ENCODE peak calls at places on chromosomes 16 and 17, in four cellular contexts. O, F, Q and D are unnamed samples.

GRCh38 chr17:58329035-58329807 is 626 bp upstream of the TSPOAP1 start:
- DNase-seq in O (no peak), Q (no peak), F (no peak), D (peak; percentile 96)

GRCh38 chr17:16465861-16466338 is 26.1 kb downstream of the LRRC75A start:
- DNase-seq in O (no peak), F (no peak), Q (no peak), D (no peak)

GRCh38 chr16:1769402-1770300 is 1.7 kb downstream of the NME3 start:
- DNase-seq in Q (no peak), O (no peak), F (no peak), D (no peak)

GRCh38 chr16:80107900-80108299 is 432.9 kb upstream of the DYNLRB2 start:
- DNase-seq in Q (no peak), O (peak; percentile 66), F (peak; percentile 90), D (no peak)

GRCh38 chr16:73065617-73066313 is 17.8 kb upstream of the ZFHX3 start:
- DNase-seq in Q (no peak), O (no peak), F (no peak), D (no peak)

GRCh38 chr17:42969006-42969581 is 4.8 kb upstream of the AARSD1 start:
- DNase-seq in F (no peak), O (no peak), Q (no peak), D (no peak)

GRCh38 chr17:72123964-72124791 is 3.4 kb downstream of the SOX9 start:
- DNase-seq in O (no peak), Q (no peak), F (peak; percentile 41), D (no peak)

GRCh38 chr17:51435641-51436091 is 175.3 kb downstream of the UTP18 start:
- DNase-seq in F (no peak), O (no peak), Q (peak; percentile 85), D (no peak)

GRCh38 chr17:65530158-65530984 is 31.1 kb downstream of the AXIN2 start:
- DNase-seq in Q (no peak), F (no peak), O (no peak), D (no peak)

DNA sequence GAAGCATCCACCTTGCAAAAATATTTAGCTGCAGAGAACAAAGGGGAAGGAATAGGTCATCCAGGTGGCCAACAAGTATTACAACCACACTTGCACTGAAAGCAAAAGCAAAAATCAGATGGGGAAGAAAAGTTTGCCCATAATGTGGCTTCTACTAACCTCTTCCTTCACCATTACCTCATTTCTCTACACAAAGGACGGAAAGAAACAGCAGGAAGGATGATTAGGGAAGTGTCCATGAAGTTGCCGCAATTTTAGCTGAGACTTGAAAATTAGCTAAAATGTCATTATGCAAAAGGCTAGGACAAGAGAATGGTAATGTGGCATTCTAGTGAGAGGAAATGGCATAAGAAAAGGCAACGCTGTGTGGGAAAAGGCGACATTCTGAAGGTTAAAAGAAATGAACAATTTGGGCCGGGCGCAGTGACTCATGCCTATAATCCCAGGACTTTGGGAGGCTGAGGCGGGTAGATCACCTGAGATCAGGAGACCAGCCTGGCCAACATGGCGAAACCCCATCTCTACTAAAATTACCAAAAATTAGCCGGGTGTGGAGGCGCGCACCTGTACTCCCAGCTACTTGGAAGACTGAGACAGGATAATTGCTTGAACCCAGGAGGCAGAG is 13.7 kb downstream of the KANSL1 start:
- DNase-seq in O (no peak), F (no peak), Q (no peak), D (no peak)
- H2AFZ ChIP-seq in O (no peak overlapping the region), F (no peak overlapping the region), Q (no peak overlapping the region), D (no peak overlapping the region)

GRCh38 chr16:74775255-74775654 is 635 bp upstream of the FA2H start:
- DNase-seq in Q (no peak), F (no peak), O (no peak), D (no peak)

GRCh38 chr16:74773431-74774222 is 993 bp downstream of the FA2H start:
- DNase-seq in F (no peak), Q (no peak), O (no peak), D (no peak)

GRCh38 chr16:74771656-74772315 is 2.8 kb downstream of the FA2H start:
- DNase-seq in Q (no peak), O (no peak), F (no peak), D (no peak)

GRCh38 chr16:74776926-74777325 is 2.3 kb upstream of the FA2H start:
- DNase-seq in Q (no peak), F (no peak), O (no peak), D (no peak)

GRCh38 chr16:74774223-74775139 is at the start of gene FA2H:
- DNase-seq in Q (peak; percentile 59), O (peak; percentile 33), F (peak; percentile 85), D (peak; percentile 76)
- TF ChIP-seq EZH2 in Q (no peak), O (peak; percentile 83), F (no peak), D (no peak)

GRCh38 chr16:11063432-11064201 is 119.3 kb downstream of the CLEC16A start:
- DNase-seq in O (no peak), Q (no peak), F (no peak), D (no peak)
- H3K4me2 ChIP-seq in O (no peak overlapping the region), Q (no peak overlapping the region), F (no peak overlapping the region), D (no peak overlapping the region)

GRCh38 chr16:65828296-65828695 is 538.2 kb upstream of the CDH5 start:
- DNase-seq in Q (no peak), F (no peak), O (no peak), D (no peak)

GRCh38 chr16:65832679-65833078 is 533.8 kb upstream of the CDH5 start:
- DNase-seq in Q (no peak), O (no peak), F (no peak), D (no peak)

GRCh38 chr16:65832269-65832668 is 534.2 kb upstream of the CDH5 start:
- DNase-seq in Q (no peak), O (no peak), F (no peak), D (no peak)

GRCh38 chr16:65825191-65825856 is 541.2 kb upstream of the CDH5 start:
- DNase-seq in F (no peak), O (no peak), Q (no peak), D (no peak)

DNA sequence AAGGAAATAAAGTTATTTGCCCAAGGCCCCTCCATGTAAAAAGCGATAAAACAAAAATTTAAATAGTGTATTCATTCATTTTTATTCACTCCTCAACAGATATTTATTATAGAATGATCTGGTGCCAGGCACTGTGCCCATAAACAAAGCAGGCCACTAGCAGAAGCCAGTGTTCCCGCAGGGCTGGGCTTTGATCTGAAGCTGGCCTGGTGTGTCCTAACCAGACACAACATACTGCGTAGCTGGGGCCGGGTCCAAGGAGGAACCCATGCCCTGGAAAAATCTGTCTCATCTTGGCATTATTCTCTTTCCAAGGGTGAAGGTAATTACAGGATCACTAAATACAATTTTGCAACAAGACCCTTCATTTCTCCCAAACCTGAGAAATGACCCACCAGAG is 537.4 kb upstream of the CDH5 start:
- DNase-seq in O (no peak), F (no peak), Q (no peak), D (no peak)
- H2AFZ ChIP-seq in O (no peak overlapping the region), F (no peak overlapping the region), Q (no peak overlapping the region), D (no peak overlapping the region)

GRCh38 chr17:48612854-48613691 is 2.0 kb downstream of the HOXB8 start:
- DNase-seq in F (peak; percentile 34), O (no peak), Q (no peak), D (no peak)

GRCh38 chr17:48612456-48612853 is 1.6 kb upstream of the HOXB7 start:
- DNase-seq in F (no peak), Q (no peak), O (no peak), D (no peak)

GRCh38 chr17:48614904-48615211 is 234 bp downstream of the HOXB8 start:
- DNase-seq in F (no peak), O (no peak), Q (no peak), D (no peak)

GRCh38 chr17:48615212-48615962 is at the start of gene HOXB8:
- DNase-seq in Q (no peak), O (no peak), F (no peak), D (no peak)

GRCh38 chr17:48613862-48614694 is 1.0 kb downstream of the HOXB8 start:
- DNase-seq in Q (no peak), O (no peak), F (no peak), D (no peak)
- TF ChIP-seq EZH2 in Q (no peak), O (peak; percentile 97), F (peak; percentile 99), D (peak; percentile 61)

GRCh38 chr17:44693609-44694008 is 4.0 kb upstream of the CCDC43 start:
- DNase-seq in Q (no peak), O (no peak), F (no peak), D (no peak)

GRCh38 chr17:44688675-44689491 is 693 bp downstream of the CCDC43 start:
- DNase-seq in F (peak; percentile 4), Q (no peak), O (no peak), D (no peak)

GRCh38 chr17:44689492-44690217 is at the start of gene CCDC43:
- DNase-seq in Q (peak; percentile 90), O (peak; percentile 92), F (peak; percentile 90), D (peak; percentile 93)

GRCh38 chr17:44687752-44688151 is 1.8 kb downstream of the CCDC43 start:
- DNase-seq in O (no peak), Q (no peak), F (no peak), D (no peak)

GRCh38 chr17:44688200-44688599 is 1.4 kb downstream of the CCDC43 start:
- DNase-seq in O (no peak), F (no peak), Q (no peak), D (no peak)
- H3K4me2 ChIP-seq in O (peak overlapping the region; percentile 86), F (peak overlapping the region; percentile 96), Q (peak overlapping the region; percentile 99), D (peak overlapping the region; percentile 98)

DNA sequence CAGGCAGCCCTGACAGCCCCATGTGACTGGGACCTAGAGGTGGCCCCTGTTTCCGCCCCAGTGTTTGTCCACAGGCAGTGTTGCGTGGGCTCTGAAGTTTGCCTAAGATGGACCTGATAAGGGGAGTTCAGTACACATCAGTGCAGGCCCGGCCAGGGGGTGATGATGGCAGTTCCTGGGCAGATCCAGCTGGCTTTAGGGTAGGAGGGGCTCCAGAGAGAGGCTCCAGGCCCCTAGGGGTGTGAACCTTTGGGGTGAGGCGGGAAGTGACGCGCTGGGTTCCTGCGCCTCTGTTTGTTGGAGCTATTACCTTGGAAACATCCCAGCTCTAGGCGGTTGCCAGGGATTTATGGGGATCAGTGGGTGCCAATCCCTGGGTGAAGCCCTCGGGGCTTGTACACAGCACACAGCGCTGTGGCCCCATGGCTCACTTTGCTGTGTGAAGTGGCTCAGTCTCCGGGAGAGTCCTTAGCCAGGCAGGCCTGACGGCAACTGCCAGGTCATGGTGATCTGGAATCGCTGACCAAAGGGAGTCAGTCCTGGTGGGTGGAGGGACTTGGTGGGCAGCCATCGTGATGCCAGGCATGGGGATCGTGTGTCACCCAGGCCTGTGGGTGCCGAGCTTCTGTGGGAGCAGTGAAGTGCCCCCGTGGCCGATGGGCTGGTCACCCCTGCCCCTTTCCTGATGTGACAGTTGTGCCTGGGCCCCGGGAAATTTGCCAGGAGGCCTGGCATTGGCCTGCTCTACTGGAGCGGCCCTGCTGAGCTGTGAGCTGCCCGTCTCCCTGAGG is 146.1 kb downstream of the SEC14L1 start:
- DNase-seq in F (peak; percentile 98), O (peak; percentile 95), Q (peak; percentile 73), D (no peak)
- H2AFZ ChIP-seq in F (no peak overlapping the region), O (no peak overlapping the region), Q (no peak overlapping the region), D (no peak overlapping the region)